ENCODE peak calls at places on chromosomes 11 and 22, in ten cellular contexts. One of them, this sample, is unnamed.

GRCh38 chr22:27329966-27330645 is 471.4 kb downstream of the MN1 start:
- DNase-seq in Peyer's patch: no peak
- DNase-seq in adrenal gland: no peak
- DNase-seq in lower leg skin: no peak
- DNase-seq in body of pancreas: no peak
- DNase-seq in IMR-90: no peak
- DNase-seq in heart left ventricle: no peak
- DNase-seq in HCT116: no peak
- DNase-seq in right lobe of liver: no peak
- DNase-seq in tibial nerve: no peak
- DNase-seq in this sample: no peak

GRCh38 chr11:63916837-63917684 is at the start of gene RCOR2:
- DNase-seq in Peyer's patch: peak; percentile 63
- DNase-seq in adrenal gland: peak; percentile 85
- DNase-seq in lower leg skin: no peak
- DNase-seq in body of pancreas: peak; percentile 79
- DNase-seq in IMR-90: peak; percentile 80
- DNase-seq in heart left ventricle: peak; percentile 85
- DNase-seq in HCT116: no peak
- DNase-seq in right lobe of liver: peak; percentile 59
- DNase-seq in tibial nerve: peak; percentile 42
- DNase-seq in this sample: peak; percentile 77

GRCh38 chr11:110833033-110833484 is 120.8 kb upstream of the ARHGAP20 start:
- DNase-seq in Peyer's patch: no peak
- DNase-seq in adrenal gland: no peak
- DNase-seq in lower leg skin: no peak
- DNase-seq in body of pancreas: no peak
- DNase-seq in IMR-90: peak; percentile 89
- DNase-seq in heart left ventricle: no peak
- DNase-seq in HCT116: no peak
- DNase-seq in right lobe of liver: no peak
- DNase-seq in tibial nerve: no peak
- DNase-seq in this sample: no peak

GRCh38 chr11:45383229-45383628 is 97.1 kb upstream of the SYT13 start:
- DNase-seq in Peyer's patch: no peak
- DNase-seq in adrenal gland: no peak
- DNase-seq in lower leg skin: no peak
- DNase-seq in body of pancreas: peak; percentile 7
- DNase-seq in IMR-90: no peak
- DNase-seq in heart left ventricle: no peak
- DNase-seq in HCT116: no peak
- DNase-seq in right lobe of liver: no peak
- DNase-seq in tibial nerve: no peak
- DNase-seq in this sample: no peak

GRCh38 chr22:44023404-44024287 is 456 bp upstream of the PARVB start:
- DNase-seq in Peyer's patch: peak; percentile 52
- DNase-seq in adrenal gland: peak; percentile 69
- DNase-seq in lower leg skin: no peak
- DNase-seq in body of pancreas: no peak
- DNase-seq in IMR-90: peak; percentile 12
- DNase-seq in heart left ventricle: peak; percentile 71
- DNase-seq in HCT116: no peak
- DNase-seq in right lobe of liver: peak; percentile 69
- DNase-seq in tibial nerve: no peak
- DNase-seq in this sample: peak; percentile 42

GRCh38 chr11:46389450-46390330 is 1.9 kb downstream of the CHRM4 start:
- DNase-seq in Peyer's patch: no peak
- DNase-seq in adrenal gland: peak; percentile 87
- DNase-seq in lower leg skin: peak; percentile 38
- DNase-seq in body of pancreas: peak; percentile 68
- DNase-seq in IMR-90: peak; percentile 46
- DNase-seq in heart left ventricle: peak; percentile 58
- DNase-seq in HCT116: peak; percentile 54
- DNase-seq in right lobe of liver: peak; percentile 81
- DNase-seq in tibial nerve: no peak
- DNase-seq in this sample: peak; percentile 63

GRCh38 chr11:3046190-3046589 is 11.0 kb downstream of the CARS1 start:
- DNase-seq in Peyer's patch: no peak
- DNase-seq in adrenal gland: no peak
- DNase-seq in lower leg skin: no peak
- DNase-seq in body of pancreas: no peak
- DNase-seq in IMR-90: no peak
- DNase-seq in heart left ventricle: no peak
- DNase-seq in HCT116: no peak
- DNase-seq in right lobe of liver: no peak
- DNase-seq in tibial nerve: no peak
- DNase-seq in this sample: no peak

GRCh38 chr11:118002541-118003019 is 16.4 kb downstream of the IL10RA start:
- DNase-seq in Peyer's patch: no peak
- DNase-seq in adrenal gland: no peak
- DNase-seq in lower leg skin: no peak
- DNase-seq in body of pancreas: peak; percentile 68
- DNase-seq in IMR-90: no peak
- DNase-seq in heart left ventricle: peak; percentile 84
- DNase-seq in HCT116: no peak
- DNase-seq in right lobe of liver: no peak
- DNase-seq in tibial nerve: no peak
- DNase-seq in this sample: peak; percentile 69

GRCh38 chr11:118353084-118353710 is 6.2 kb upstream of the UBE4A start:
- DNase-seq in Peyer's patch: no peak
- DNase-seq in adrenal gland: no peak
- DNase-seq in lower leg skin: no peak
- DNase-seq in body of pancreas: no peak
- DNase-seq in IMR-90: peak; percentile 5
- DNase-seq in heart left ventricle: no peak
- DNase-seq in HCT116: no peak
- DNase-seq in right lobe of liver: no peak
- DNase-seq in tibial nerve: no peak
- DNase-seq in this sample: no peak

GRCh38 chr22:37514526-37515051 is 4.6 kb downstream of the CARD10 start:
- DNase-seq in Peyer's patch: no peak
- DNase-seq in adrenal gland: no peak
- DNase-seq in lower leg skin: no peak
- DNase-seq in body of pancreas: no peak
- DNase-seq in IMR-90: no peak
- DNase-seq in heart left ventricle: no peak
- DNase-seq in HCT116: no peak
- DNase-seq in right lobe of liver: peak; percentile 16
- DNase-seq in tibial nerve: no peak
- DNase-seq in this sample: no peak

GRCh38 chr11:74641905-74642304 is 49.5 kb downstream of the POLD3 start:
- DNase-seq in Peyer's patch: no peak
- DNase-seq in adrenal gland: no peak
- DNase-seq in lower leg skin: no peak
- DNase-seq in body of pancreas: peak; percentile 9
- DNase-seq in IMR-90: no peak
- DNase-seq in heart left ventricle: no peak
- DNase-seq in HCT116: no peak
- DNase-seq in right lobe of liver: no peak
- DNase-seq in tibial nerve: no peak
- DNase-seq in this sample: peak; percentile 31

GRCh38 chr11:85088286-85088685 is 538.9 kb downstream of the DLG2 start:
- DNase-seq in Peyer's patch: no peak
- DNase-seq in adrenal gland: no peak
- DNase-seq in lower leg skin: no peak
- DNase-seq in body of pancreas: no peak
- DNase-seq in IMR-90: peak; percentile 71
- DNase-seq in heart left ventricle: no peak
- DNase-seq in HCT116: no peak
- DNase-seq in right lobe of liver: no peak
- DNase-seq in tibial nerve: no peak
- DNase-seq in this sample: no peak

GRCh38 chr11:72238040-72238450 is 5.9 kb downstream of the PHOX2A start:
- DNase-seq in Peyer's patch: no peak
- DNase-seq in adrenal gland: peak; percentile 88
- DNase-seq in lower leg skin: no peak
- DNase-seq in body of pancreas: peak; percentile 62
- DNase-seq in IMR-90: peak; percentile 67
- DNase-seq in heart left ventricle: no peak
- DNase-seq in HCT116: peak; percentile 44
- DNase-seq in right lobe of liver: no peak
- DNase-seq in tibial nerve: no peak
- DNase-seq in this sample: no peak

GRCh38 chr11:76765863-76766350 is 17.2 kb upstream of the TSKU start:
- DNase-seq in Peyer's patch: no peak
- DNase-seq in adrenal gland: peak; percentile 72
- DNase-seq in lower leg skin: no peak
- DNase-seq in body of pancreas: no peak
- DNase-seq in IMR-90: peak; percentile 35
- DNase-seq in heart left ventricle: no peak
- DNase-seq in HCT116: no peak
- DNase-seq in right lobe of liver: no peak
- DNase-seq in tibial nerve: no peak
- DNase-seq in this sample: no peak

DNA sequence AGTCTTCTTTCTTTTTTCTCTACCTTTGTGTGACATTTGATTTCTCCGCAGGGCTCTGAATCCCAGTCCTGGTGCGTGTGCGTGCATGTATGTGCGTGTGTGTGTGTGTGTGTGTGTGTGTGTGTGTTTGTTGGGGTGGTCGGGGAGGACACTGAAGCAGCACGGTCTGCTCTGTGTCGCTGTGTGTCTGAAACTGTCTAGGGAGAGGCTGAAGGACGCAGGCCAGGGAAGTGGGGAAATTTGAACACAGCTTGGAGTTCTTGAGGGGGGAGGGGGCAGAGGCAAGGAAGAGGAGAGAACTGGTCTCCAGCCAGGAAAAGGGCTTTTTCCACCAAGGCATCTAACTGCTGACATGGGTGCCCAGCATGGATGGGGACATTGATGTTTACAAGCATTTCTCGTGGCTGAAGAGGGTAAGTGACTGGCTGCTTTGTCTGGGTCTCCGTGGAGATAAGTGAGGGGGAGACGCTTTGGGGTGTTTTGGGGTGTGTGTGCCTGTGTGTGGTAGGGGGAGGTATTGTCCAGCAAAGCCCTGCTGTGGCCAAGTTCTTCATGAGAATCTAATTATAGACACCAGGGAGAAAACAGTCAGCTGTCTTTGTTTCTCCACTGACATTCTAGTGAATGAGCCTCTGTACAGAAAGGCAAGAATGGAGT is 63.6 kb downstream of the PPFIBP2 start:
- DNase-seq in Peyer's patch: no peak
- DNase-seq in adrenal gland: no peak
- DNase-seq in lower leg skin: peak; percentile 70
- DNase-seq in body of pancreas: no peak
- DNase-seq in IMR-90: no peak
- DNase-seq in heart left ventricle: peak; percentile 55
- DNase-seq in HCT116: no peak
- DNase-seq in right lobe of liver: no peak
- DNase-seq in tibial nerve: peak; percentile 28
- DNase-seq in this sample: peak; percentile 61
- TF ChIP-seq POLR2A in Peyer's patch: peak; percentile 37
- TF ChIP-seq POLR2A in adrenal gland: no peak
- TF ChIP-seq POLR2A in lower leg skin: no peak
- TF ChIP-seq POLR2A in body of pancreas: no peak
- TF ChIP-seq POLR2A in IMR-90: no peak
- TF ChIP-seq POLR2A in heart left ventricle: no peak
- TF ChIP-seq POLR2A in HCT116: no peak
- TF ChIP-seq POLR2A in right lobe of liver: no peak
- TF ChIP-seq POLR2A in tibial nerve: peak; percentile 50
- TF ChIP-seq POLR2A in this sample: no peak

DNA sequence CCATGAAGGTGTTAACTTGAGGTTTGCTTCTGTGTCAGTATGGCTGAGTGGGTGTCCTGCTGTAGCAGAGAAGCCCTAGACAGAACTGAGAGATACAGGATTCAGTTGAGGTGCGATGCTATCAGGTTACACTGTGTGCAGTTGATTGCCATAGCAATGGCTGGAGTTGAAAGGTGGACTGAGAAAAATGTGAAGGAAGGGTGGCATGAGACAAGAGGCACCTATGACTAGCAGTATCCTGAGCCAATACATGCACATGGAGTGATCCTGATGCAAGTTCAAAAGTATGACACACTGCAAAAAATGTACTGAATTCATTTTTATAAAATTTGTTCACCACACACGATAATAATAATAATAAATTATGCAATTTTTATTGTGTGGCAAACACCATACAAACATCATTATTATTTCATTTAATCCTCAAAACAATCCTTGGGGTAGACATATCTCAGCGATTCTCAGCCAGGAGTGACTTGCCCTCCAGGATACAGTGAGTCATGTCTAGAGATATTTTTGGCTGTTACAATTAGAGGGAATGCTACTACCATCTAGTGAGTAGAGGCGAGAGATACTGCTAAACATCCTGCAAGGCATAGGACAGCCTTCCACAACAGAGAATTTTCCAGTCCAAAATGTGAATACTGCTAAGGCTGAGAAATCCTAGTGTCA is 3.9 kb upstream of the PIWIL4 start:
- DNase-seq in Peyer's patch: no peak
- DNase-seq in adrenal gland: no peak
- DNase-seq in lower leg skin: no peak
- DNase-seq in body of pancreas: no peak
- DNase-seq in IMR-90: peak; percentile 77
- DNase-seq in heart left ventricle: no peak
- DNase-seq in HCT116: no peak
- DNase-seq in right lobe of liver: no peak
- DNase-seq in tibial nerve: no peak
- DNase-seq in this sample: no peak
- TF ChIP-seq CTCF in Peyer's patch: no peak
- TF ChIP-seq CTCF in adrenal gland: peak; percentile 25
- TF ChIP-seq CTCF in lower leg skin: no peak
- TF ChIP-seq CTCF in body of pancreas: no peak
- TF ChIP-seq CTCF in IMR-90: peak; percentile 62
- TF ChIP-seq CTCF in heart left ventricle: peak; percentile 55
- TF ChIP-seq CTCF in HCT116: peak; percentile 4
- TF ChIP-seq CTCF in right lobe of liver: no peak
- TF ChIP-seq CTCF in tibial nerve: no peak
- TF ChIP-seq CTCF in this sample: peak; percentile 25

GRCh38 chr11:88152381-88152780 is 22.9 kb downstream of the RAB38 start:
- DNase-seq in Peyer's patch: no peak
- DNase-seq in adrenal gland: no peak
- DNase-seq in lower leg skin: no peak
- DNase-seq in body of pancreas: no peak
- DNase-seq in IMR-90: peak; percentile 28
- DNase-seq in heart left ventricle: no peak
- DNase-seq in HCT116: no peak
- DNase-seq in right lobe of liver: no peak
- DNase-seq in tibial nerve: no peak
- DNase-seq in this sample: no peak
- TF ChIP-seq POLR2A in Peyer's patch: no peak
- TF ChIP-seq POLR2A in adrenal gland: no peak
- TF ChIP-seq POLR2A in lower leg skin: no peak
- TF ChIP-seq POLR2A in body of pancreas: no peak
- TF ChIP-seq POLR2A in IMR-90: no peak
- TF ChIP-seq POLR2A in heart left ventricle: no peak
- TF ChIP-seq POLR2A in HCT116: no peak
- TF ChIP-seq POLR2A in right lobe of liver: no peak
- TF ChIP-seq POLR2A in tibial nerve: no peak
- TF ChIP-seq POLR2A in this sample: no peak

DNA sequence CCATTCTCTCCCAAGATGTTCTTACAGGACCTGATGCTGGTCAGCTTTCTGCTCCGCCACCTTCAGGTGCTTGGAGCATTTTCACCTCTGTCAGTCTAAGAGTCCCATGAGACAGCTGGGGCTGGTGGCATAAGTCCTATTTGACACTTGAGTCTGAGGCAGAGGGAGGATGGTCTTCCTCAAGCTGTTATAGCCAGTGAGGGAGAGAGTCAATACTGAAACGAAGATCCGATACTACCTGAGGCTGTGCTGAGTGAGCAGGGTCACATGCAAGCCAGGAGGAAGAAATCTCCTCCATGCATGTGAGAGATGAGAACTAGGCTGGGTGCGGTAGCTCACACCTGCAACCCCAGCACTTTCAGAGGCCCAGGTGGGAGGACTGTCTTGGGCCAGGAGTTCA is 5.6 kb downstream of the ZFPL1 start:
- DNase-seq in Peyer's patch: no peak
- DNase-seq in adrenal gland: no peak
- DNase-seq in lower leg skin: no peak
- DNase-seq in body of pancreas: no peak
- DNase-seq in IMR-90: no peak
- DNase-seq in heart left ventricle: no peak
- DNase-seq in HCT116: no peak
- DNase-seq in right lobe of liver: no peak
- DNase-seq in tibial nerve: no peak
- DNase-seq in this sample: no peak
- TF ChIP-seq CTCF in Peyer's patch: no peak
- TF ChIP-seq CTCF in adrenal gland: no peak
- TF ChIP-seq CTCF in lower leg skin: no peak
- TF ChIP-seq CTCF in body of pancreas: no peak
- TF ChIP-seq CTCF in IMR-90: no peak
- TF ChIP-seq CTCF in heart left ventricle: no peak
- TF ChIP-seq CTCF in HCT116: no peak
- TF ChIP-seq CTCF in right lobe of liver: no peak
- TF ChIP-seq CTCF in tibial nerve: no peak
- TF ChIP-seq CTCF in this sample: no peak